ENCODE peak calls at places on chromosomes 13 and 19, in eight cellular contexts. B is stimulated activated CD8-positive, alpha-beta memory T cell treated with anti-CD3 and anti-CD28 coated beads, Interleukin-12 subunit alpha, Interleukin-12 subunit beta, amount 100 ng/mL, for 4 hours; Y is fibroblast of gingiva; F is body of pancreas; H is Jurkat, Clone E6-1; R is stimulated activated CD4-positive, alpha-beta T cell treated with anti-CD3 and anti-CD28 coated beads, Interleukin-1b, Interleukin-23, amount 100 ng/mL, for 1 hour; S is GM06990; M is NCI-H510A. N is an unnamed sample.

GRCh38 chr19:41995959-41996797 is 2.1 kb upstream of the ATP1A3 start:
- DNase-seq in R (no peak), Y (no peak), M (no peak), F (no peak), B (no peak), S (no peak), H (peak), N (no peak)

GRCh38 chr13:40502236-40502635 is 164.2 kb downstream of the FOXO1 start:
- DNase-seq in M (no peak), B (no peak), Y (no peak), H (no peak), F (no peak), S (no peak), R (no peak), N (no peak)

GRCh38 chr13:36275190-36276002 is 22.2 kb downstream of the CCDC169 start:
- DNase-seq in R (no peak), H (peak), S (no peak), M (peak), B (no peak), F (peak), Y (peak), N (no peak)

GRCh38 chr19:8311461-8312260 is 3.5 kb upstream of the CD320 start:
- DNase-seq in S (no peak), F (peak), H (no peak), R (no peak), B (no peak), M (no peak), Y (no peak), N (no peak)

GRCh38 chr13:110711778-110712070 is 1.8 kb upstream of the ING1 start:
- DNase-seq in M (no peak), F (peak), S (no peak), Y (no peak), H (no peak), R (no peak), B (no peak), N (no peak)

GRCh38 chr19:47122359-47123335 is 8.0 kb upstream of the SAE1 start:
- DNase-seq in H (no peak), M (no peak), F (no peak), B (no peak), S (no peak), Y (peak), R (no peak), N (no peak)

GRCh38 chr13:94454334-94454733 is 25.1 kb downstream of the DCT start:
- DNase-seq in R (no peak), S (no peak), Y (no peak), M (no peak), B (no peak), H (no peak), F (no peak), N (no peak)

GRCh38 chr13:24407844-24408243 is 98.5 kb downstream of the C1QTNF9 start:
- DNase-seq in R (no peak), S (no peak), H (peak), M (no peak), B (no peak), F (no peak), Y (no peak), N (no peak)

GRCh38 chr13:40452741-40453665 is 213.4 kb downstream of the FOXO1 start:
- DNase-seq in H (no peak), S (no peak), Y (peak), R (no peak), B (no peak), M (no peak), F (peak), N (no peak)

GRCh38 chr13:42272115-42272756 is at the start of gene AKAP11:
- DNase-seq in Y (peak), M (no peak), B (no peak), F (peak), S (peak), R (no peak), H (peak), N (no peak)

GRCh38 chr19:56869886-56870285 is 29.4 kb upstream of the PEG3 start:
- DNase-seq in F (no peak), B (no peak), S (no peak), R (no peak), H (no peak), M (no peak), Y (no peak), N (no peak)

GRCh38 chr19:4267101-4267900 is 11.8 kb upstream of the SHD start:
- DNase-seq in S (no peak), B (peak), H (peak), F (peak), Y (peak), R (no peak), M (no peak), N (no peak)

GRCh38 chr13:48078251-48078656 is 16.6 kb downstream of the MED4 start:
- DNase-seq in Y (no peak), S (peak), H (peak), R (no peak), M (no peak), B (no peak), F (no peak), N (no peak)

GRCh38 chr19:7673995-7674667 is 2.8 kb upstream of the MCEMP1 start:
- DNase-seq in F (peak), B (no peak), S (peak), Y (peak), R (no peak), H (peak), M (peak), N (peak)

GRCh38 chr13:20230913-20231838 is 943 bp downstream of the GJB6 start:
- DNase-seq in H (no peak), R (no peak), M (no peak), Y (no peak), F (no peak), S (no peak), B (no peak), N (no peak)

N was measured in NCI-H1048.